ENCODE peak calls at places on chromosomes 16 and 17, in eight cellular contexts. U is suprapubic skin, C is fibroblast of lung, S is uterus, Y is esophagus squamous epithelium, H is GM12878, O is heart left ventricle, W is tibial nerve. P is an unnamed sample.
A peak's percentile ranks its signal among the peaks of the same experiment; 100 is the strongest.

GRCh38 chr17:17151541-17151940 is 54.6 kb downstream of the PLD6 start:
- DNase-seq in Y (no peak), S (no peak), U (no peak), W (no peak), O (no peak), H (no peak), C (no peak), P (no peak)

GRCh38 chr16:56221995-56222394 is 30.7 kb downstream of the GNAO1 start:
- DNase-seq in O (no peak), C (no peak), H (no peak), W (no peak), U (no peak), Y (no peak), S (no peak), P (no peak)

GRCh38 chr17:42773290-42774035 is at the start of gene VPS25:
- DNase-seq in O (peak; percentile 85), H (no peak), Y (no peak), W (peak; percentile 38), U (peak; percentile 86), S (peak; percentile 83), C (peak; percentile 91), P (no peak)

GRCh38 chr17:83018658-83019193 is 60.7 kb upstream of the METRNL start:
- DNase-seq in W (no peak), Y (no peak), U (no peak), C (no peak), S (no peak), O (no peak), H (no peak), P (no peak)

GRCh38 chr17:75031972-75032895 is 14.5 kb downstream of the ATP5PD start:
- DNase-seq in S (peak; percentile 81), O (peak; percentile 69), W (peak; percentile 51), Y (peak; percentile 20), H (no peak), U (peak; percentile 93), C (peak; percentile 85), P (peak; percentile 71)

GRCh38 chr16:82748026-82748425 is 121.3 kb downstream of the CDH13 start:
- DNase-seq in O (peak; percentile 60), S (no peak), W (no peak), Y (no peak), C (peak; percentile 91), H (no peak), U (no peak), P (peak; percentile 33)

GRCh38 chr16:22217890-22218730 is 12.0 kb downstream of the EEF2K start:
- DNase-seq in Y (no peak), U (no peak), H (peak; percentile 83), O (peak; percentile 63), S (peak; percentile 62), W (no peak), C (no peak), P (no peak)

GRCh38 chr16:71410146-71410545 is 31.7 kb downstream of the TLE7 start:
- DNase-seq in Y (no peak), O (no peak), U (no peak), W (no peak), H (no peak), S (no peak), C (no peak), P (no peak)

DNA sequence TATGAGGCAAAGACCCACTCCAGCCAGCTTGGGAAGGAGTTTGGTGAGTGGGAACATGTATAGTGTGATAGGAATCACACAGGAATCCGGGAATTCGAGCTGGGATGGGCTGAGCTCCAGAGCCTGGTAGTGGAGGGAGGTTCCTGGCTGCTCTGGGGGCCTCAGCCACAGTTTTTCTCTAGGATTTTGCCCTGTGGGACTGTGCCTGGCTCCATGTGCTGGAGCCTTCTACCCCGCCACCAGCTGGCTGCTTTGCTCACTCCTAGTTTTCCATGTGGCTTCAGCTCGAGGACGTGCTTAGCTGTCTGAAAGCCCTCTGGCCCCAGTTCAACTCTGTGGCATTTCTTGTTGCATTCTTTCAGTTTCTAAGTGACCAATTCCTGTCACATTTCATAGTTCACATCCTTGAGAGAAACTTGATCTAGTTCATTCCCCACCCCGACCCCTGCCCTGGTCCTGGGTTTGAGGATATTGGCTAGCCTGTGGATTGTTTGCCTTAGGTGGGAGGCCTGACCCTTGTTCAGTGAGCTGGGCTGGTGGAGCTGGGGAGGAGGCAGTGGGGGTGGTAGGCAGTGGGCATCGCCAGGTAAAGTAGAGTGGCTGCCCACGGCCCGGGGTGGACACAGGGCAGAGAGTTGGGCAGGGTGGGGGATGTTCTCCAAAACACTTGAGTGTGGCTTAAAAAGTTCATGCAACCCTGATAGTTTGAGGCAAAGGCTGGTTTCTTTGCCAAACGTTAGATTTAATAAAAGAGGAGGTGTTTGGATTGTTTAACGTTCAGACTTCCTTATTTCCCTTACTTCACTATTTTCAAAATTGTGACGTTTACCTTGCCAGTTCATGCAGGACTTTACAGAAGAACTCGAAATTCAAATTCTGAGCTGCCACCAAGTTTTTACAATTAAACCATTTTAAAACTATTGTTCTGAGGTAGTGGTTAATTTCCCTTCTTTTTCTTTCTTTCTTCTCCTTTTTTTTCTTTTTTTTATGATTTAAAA is 5.2 kb downstream of the SEC14L1 start:
- DNase-seq in W (peak; percentile 39), S (no peak), O (peak; percentile 71), C (peak; percentile 79), Y (no peak), H (peak; percentile 71), U (peak; percentile 81), P (no peak)
- TF ChIP-seq CTCF in W (peak; percentile 45), S (peak; percentile 9), O (peak; percentile 32), C (peak; percentile 30), Y (no peak), H (peak; percentile 8), U (no peak), P (peak; percentile 14)

GRCh38 chr16:27174007-27174406 is 29.3 kb upstream of the KDM8 start:
- DNase-seq in C (no peak), S (no peak), Y (no peak), U (no peak), H (no peak), W (no peak), O (no peak), P (no peak)
- H3K4me1 ChIP-seq in C (peaks cover 4% of the 10 kb centered on the region), S (no peaks in the 10 kb centered on the region), Y (no peaks in the 10 kb centered on the region), U (peaks cover 7% of the 10 kb centered on the region), H (peaks cover 13% of the 10 kb centered on the region), W (peaks cover 2% of the 10 kb centered on the region), O (no peaks in the 10 kb centered on the region), P (no peaks in the 10 kb centered on the region)

GRCh38 chr17:49677134-49677932 is 564 bp downstream of the SPOP start:
- DNase-seq in H (peak; percentile 75), W (peak; percentile 93), Y (peak; percentile 71), S (peak; percentile 95), U (peak; percentile 98), O (peak; percentile 99), C (peak; percentile 94), P (peak; percentile 89)
- TF ChIP-seq CTCF in H (no peak), W (no peak), Y (no peak), S (no peak), U (no peak), O (no peak), C (no peak), P (no peak)

GRCh38 chr17:28744802-28745051 is 916 bp downstream of the TRAF4 start:
- DNase-seq in U (no peak), H (no peak), Y (no peak), O (no peak), W (no peak), S (no peak), C (no peak), P (no peak)
- H3K4me1 ChIP-seq in U (peaks cover 80% of the 10 kb centered on the region), H (peaks cover 64% of the 10 kb centered on the region), Y (peaks cover 58% of the 10 kb centered on the region), O (peaks cover 37% of the 10 kb centered on the region), W (peaks cover 75% of the 10 kb centered on the region), S (peaks cover 11% of the 10 kb centered on the region), C (peaks cover 9% of the 10 kb centered on the region), P (peaks cover 23% of the 10 kb centered on the region)

DNA sequence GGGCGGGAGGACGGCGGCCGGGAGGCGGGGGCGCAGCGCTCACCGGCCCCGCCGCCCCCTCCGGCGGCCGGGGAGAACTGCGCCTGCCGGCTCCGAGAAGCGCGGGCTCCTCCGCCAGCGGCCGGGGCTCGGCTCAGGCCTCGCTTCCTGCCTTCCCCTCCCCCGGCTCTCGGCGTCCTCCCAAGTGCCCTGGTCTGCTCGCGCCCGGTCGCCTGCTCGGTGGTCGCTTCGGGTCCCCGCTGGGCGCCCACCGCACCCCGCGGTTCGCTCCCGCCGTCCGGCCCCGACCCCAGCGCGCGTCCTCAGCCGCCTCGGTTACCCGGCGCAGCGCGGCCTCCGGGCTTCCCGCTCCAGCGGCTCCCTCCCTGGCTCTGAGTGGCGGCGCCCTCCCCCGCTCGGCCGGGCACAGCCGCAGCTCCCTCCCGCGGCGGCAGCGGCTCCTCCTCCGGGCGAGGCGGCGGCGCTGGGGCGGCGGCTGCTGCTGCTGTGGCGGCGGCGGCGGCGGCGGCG is 294 bp downstream of the UBTF start:
- DNase-seq in O (peak; percentile 85), U (peak; percentile 82), S (no peak), Y (no peak), W (peak; percentile 31), C (peak; percentile 67), H (no peak), P (no peak)
- TF ChIP-seq CTCF in O (peak; percentile 54), U (peak; percentile 73), S (peak; percentile 88), Y (peak; percentile 71), W (peak; percentile 89), C (no peak), H (peak; percentile 40), P (peak; percentile 66)

GRCh38 chr16:11326084-11326736 is 19.0 kb upstream of the RMI2 start:
- DNase-seq in W (no peak), O (peak; percentile 35), Y (no peak), S (no peak), C (no peak), U (no peak), H (no peak), P (no peak)
- H3K4me1 ChIP-seq in W (peaks cover 29% of the 10 kb centered on the region), O (peaks cover 14% of the 10 kb centered on the region), Y (peaks cover 8% of the 10 kb centered on the region), S (peaks cover 7% of the 10 kb centered on the region), C (peaks cover 18% of the 10 kb centered on the region), U (peaks cover 17% of the 10 kb centered on the region), H (peaks cover 48% of the 10 kb centered on the region), P (peaks cover 14% of the 10 kb centered on the region)

DNA sequence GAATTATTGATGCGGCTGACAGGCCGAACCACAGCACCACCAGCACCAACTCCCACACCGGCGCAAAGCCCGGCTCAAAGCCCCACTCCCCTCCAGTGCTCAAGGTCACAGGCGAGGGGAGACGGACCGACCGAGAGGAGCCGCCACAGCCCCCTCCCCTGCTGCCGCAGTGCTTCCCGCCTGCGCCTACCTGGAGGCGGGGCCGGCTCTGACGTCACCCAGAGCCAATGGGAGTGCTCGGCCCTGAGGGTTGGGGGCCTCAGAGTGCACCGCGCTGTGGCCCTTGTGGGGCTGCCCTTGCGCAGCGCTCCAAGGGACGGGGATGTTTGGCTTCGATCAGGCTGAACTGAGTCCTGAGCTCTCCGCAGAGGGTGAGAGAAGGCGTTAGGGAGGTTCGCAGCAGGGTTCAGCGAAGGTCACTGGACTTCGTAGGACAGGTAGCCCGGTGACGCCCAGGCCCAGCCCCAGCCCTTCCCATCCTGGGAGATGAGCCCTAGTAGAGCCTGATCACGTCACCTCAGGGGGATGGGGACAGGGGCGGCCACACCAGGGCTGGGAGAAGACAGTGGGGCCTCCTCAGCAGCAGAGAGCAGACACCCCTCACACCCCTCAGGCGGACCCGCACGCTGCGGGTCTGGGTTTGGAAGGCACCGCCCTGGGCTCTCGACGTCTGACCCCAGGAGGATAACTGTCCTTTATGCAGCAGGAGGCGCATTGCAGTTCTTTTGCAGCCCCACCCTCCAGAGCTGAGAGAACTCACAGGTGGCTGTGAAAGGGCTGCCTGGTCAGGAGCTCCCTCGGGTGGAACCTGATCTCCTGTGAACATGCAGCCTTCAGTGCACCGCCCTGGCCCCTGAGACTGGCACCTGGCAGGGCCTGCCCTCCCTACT is 1.5 kb downstream of the NDRG4 start:
- DNase-seq in C (no peak), H (no peak), Y (no peak), S (no peak), W (no peak), O (no peak), U (peak; percentile 63), P (no peak)
- TF ChIP-seq CTCF in C (no peak), H (no peak), Y (no peak), S (no peak), W (no peak), O (no peak), U (no peak), P (no peak)

P was measured in thoracic aorta.